ENCODE peak calls at places on chromosome 7, in ten cellular contexts. Z, N, X, G, Y, J, V, H, A and R are unnamed samples.

GRCh38 chr7:15332962-15333361 is 228.9 kb downstream of the AGMO start:
- DNase-seq in H (no peak), A (no peak), X (no peak), J (no peak), Y (no peak), Z (no peak), N (peak), V (no peak), G (no peak), R (no peak)

GRCh38 chr7:28984631-28985030 is 26.5 kb upstream of the TRIL start:
- DNase-seq in H (peak), X (peak), J (no peak), G (no peak), A (peak), V (no peak), Y (no peak), N (no peak), Z (no peak), R (peak)

GRCh38 chr7:95723583-95724180 is 48.7 kb upstream of the DYNC1I1 start:
- DNase-seq in A (no peak), X (peak), H (peak), G (peak), Y (no peak), J (peak), V (no peak), N (peak), Z (no peak), R (peak)

GRCh38 chr7:130909881-130910672 is 176.1 kb upstream of the KLF14 start:
- DNase-seq in J (no peak), X (peak), Z (no peak), V (no peak), N (no peak), H (no peak), A (no peak), Y (no peak), G (peak), R (no peak)

GRCh38 chr7:65381742-65382141 is 8.1 kb downstream of the ZNF92 start:
- DNase-seq in V (no peak), A (no peak), Z (no peak), X (no peak), H (no peak), Y (no peak), J (no peak), N (no peak), G (no peak), R (no peak)

GRCh38 chr7:155509725-155510551 is 36.4 kb downstream of the CNPY1 start:
- DNase-seq in A (no peak), H (no peak), X (no peak), J (no peak), V (no peak), Z (no peak), G (no peak), N (peak), Y (no peak), R (no peak)

GRCh38 chr7:69695998-69696657 is 97.9 kb downstream of the AUTS2 start:
- DNase-seq in N (no peak), X (no peak), Z (no peak), J (no peak), Y (no peak), H (no peak), V (no peak), G (no peak), A (no peak), R (no peak)

GRCh38 chr7:28813238-28813962 is 144.7 kb downstream of the TRIL start:
- DNase-seq in J (peak), N (peak), Z (no peak), H (no peak), G (no peak), V (no peak), X (no peak), Y (no peak), A (no peak), R (no peak)

GRCh38 chr7:157477550-157478212 is 140.9 kb downstream of the DNAJB6 start:
- DNase-seq in A (peak), G (no peak), J (no peak), Y (no peak), V (no peak), H (no peak), N (no peak), X (no peak), Z (no peak), R (no peak)

GRCh38 chr7:70698219-70698832 is 433.6 kb upstream of the GALNT17 start:
- DNase-seq in V (peak), A (no peak), X (peak), J (peak), Z (no peak), N (peak), Y (no peak), H (peak), G (peak), R (no peak)

GRCh38 chr7:13106513-13106912 is 419.1 kb downstream of the ARL4A start:
- DNase-seq in G (no peak), Y (no peak), N (no peak), Z (no peak), J (no peak), V (no peak), H (no peak), A (no peak), X (no peak), R (no peak)

GRCh38 chr7:29123611-29124190 is 22.6 kb downstream of the CPVL start:
- DNase-seq in G (no peak), Z (no peak), H (no peak), N (no peak), Y (no peak), X (no peak), V (no peak), A (no peak), J (no peak), R (no peak)

GRCh38 chr7:30430300-30430699 is 48.3 kb downstream of the NOD1 start:
- DNase-seq in G (peak), V (no peak), Z (no peak), N (no peak), J (peak), Y (no peak), A (no peak), H (no peak), X (no peak), R (no peak)

GRCh38 chr7:27241189-27242045 is 1.2 kb upstream of the EVX1 start:
- DNase-seq in Y (no peak), Z (no peak), X (no peak), A (no peak), V (no peak), H (no peak), J (no peak), G (no peak), N (no peak), R (no peak)